ENCODE peak calls at places on chromosomes 11 and 22, in four cellular contexts. One of them, this sample, is unnamed.

GRCh38 chr11:9606799-9607510 is 33.5 kb downstream of the WEE1 start:
- DNase-seq in RKO: no peak
- DNase-seq in posterior cingulate gyrus: no peak
- DNase-seq in CD8-positive, alpha-beta T cell: no peak
- DNase-seq in this sample: no peak

GRCh38 chr11:26842458-26842841 is 120.6 kb upstream of the SLC5A12 start:
- DNase-seq in CD8-positive, alpha-beta T cell: no peak
- DNase-seq in RKO: no peak
- DNase-seq in posterior cingulate gyrus: no peak
- DNase-seq in this sample: no peak

GRCh38 chr11:98979212-98979611 is 41.5 kb upstream of the CNTN5 start:
- DNase-seq in posterior cingulate gyrus: no peak
- DNase-seq in CD8-positive, alpha-beta T cell: no peak
- DNase-seq in RKO: no peak
- DNase-seq in this sample: no peak

GRCh38 chr11:62544521-62545436 is 1.8 kb downstream of the AHNAK start:
- DNase-seq in RKO: peak
- DNase-seq in CD8-positive, alpha-beta T cell: peak
- DNase-seq in posterior cingulate gyrus: peak
- DNase-seq in this sample: no peak

GRCh38 chr22:27719535-27720227 is 81.9 kb downstream of the MN1 start:
- DNase-seq in CD8-positive, alpha-beta T cell: no peak
- DNase-seq in posterior cingulate gyrus: no peak
- DNase-seq in RKO: peak
- DNase-seq in this sample: peak

GRCh38 chr11:61149624-61150615 is 11.3 kb downstream of the VPS37C start:
- DNase-seq in CD8-positive, alpha-beta T cell: no peak
- DNase-seq in posterior cingulate gyrus: no peak
- DNase-seq in RKO: no peak
- DNase-seq in this sample: no peak

GRCh38 chr11:126212089-126212660 is 593 bp downstream of the FAM118B start:
- DNase-seq in posterior cingulate gyrus: no peak
- DNase-seq in CD8-positive, alpha-beta T cell: no peak
- DNase-seq in RKO: peak
- DNase-seq in this sample: peak

GRCh38 chr11:134086376-134086775 is 17.5 kb downstream of the JAM3 start:
- DNase-seq in posterior cingulate gyrus: no peak
- DNase-seq in RKO: no peak
- DNase-seq in CD8-positive, alpha-beta T cell: no peak
- DNase-seq in this sample: no peak

GRCh38 chr11:117226388-117227385 is 5.2 kb downstream of the PCSK7 start:
- DNase-seq in CD8-positive, alpha-beta T cell: peak
- DNase-seq in posterior cingulate gyrus: no peak
- DNase-seq in RKO: peak
- DNase-seq in this sample: peak

GRCh38 chr11:62752994-62753735 is 795 bp downstream of the ZBTB3 start:
- DNase-seq in RKO: no peak
- DNase-seq in posterior cingulate gyrus: peak
- DNase-seq in CD8-positive, alpha-beta T cell: peak
- DNase-seq in this sample: no peak

GRCh38 chr11:1138053-1138452 is 19.7 kb upstream of the MUC5AC start:
- DNase-seq in CD8-positive, alpha-beta T cell: no peak
- DNase-seq in RKO: peak
- DNase-seq in posterior cingulate gyrus: no peak
- DNase-seq in this sample: peak

GRCh38 chr22:37911273-37911672 is 5.2 kb downstream of the MICALL1 start:
- DNase-seq in posterior cingulate gyrus: no peak
- DNase-seq in CD8-positive, alpha-beta T cell: no peak
- DNase-seq in RKO: no peak
- DNase-seq in this sample: no peak

GRCh38 chr22:32823024-32823730 is 21.7 kb downstream of the TIMP3 start:
- DNase-seq in CD8-positive, alpha-beta T cell: no peak
- DNase-seq in RKO: peak
- DNase-seq in posterior cingulate gyrus: no peak
- DNase-seq in this sample: peak

GRCh38 chr11:116513278-116513823 is 259.4 kb downstream of the BUD13 start:
- DNase-seq in posterior cingulate gyrus: no peak
- DNase-seq in RKO: no peak
- DNase-seq in CD8-positive, alpha-beta T cell: peak
- DNase-seq in this sample: no peak

GRCh38 chr11:6637871-6638270 is 17.7 kb downstream of the DCHS1 start:
- DNase-seq in RKO: no peak
- DNase-seq in CD8-positive, alpha-beta T cell: no peak
- DNase-seq in posterior cingulate gyrus: no peak
- DNase-seq in this sample: no peak

GRCh38 chr11:101880208-101880607 is 34.6 kb upstream of the CEP126 start:
- DNase-seq in posterior cingulate gyrus: no peak
- DNase-seq in CD8-positive, alpha-beta T cell: no peak
- DNase-seq in RKO: peak
- DNase-seq in this sample: peak

GRCh38 chr22:36891646-36892045 is 21.8 kb upstream of the CSF2RB start:
- DNase-seq in CD8-positive, alpha-beta T cell: no peak
- DNase-seq in posterior cingulate gyrus: no peak
- DNase-seq in RKO: no peak
- DNase-seq in this sample: no peak

GRCh38 chr11:13721760-13722159 is 53.3 kb downstream of the FAR1 start:
- DNase-seq in posterior cingulate gyrus: no peak
- DNase-seq in RKO: no peak
- DNase-seq in CD8-positive, alpha-beta T cell: no peak
- DNase-seq in this sample: no peak

GRCh38 chr11:704799-705645 is 1.0 kb upstream of the EPS8L2 start:
- DNase-seq in CD8-positive, alpha-beta T cell: no peak
- DNase-seq in posterior cingulate gyrus: peak
- DNase-seq in RKO: no peak
- DNase-seq in this sample: no peak

GRCh38 chr22:31119026-31119717 is 3.6 kb upstream of the INPP5J start:
- DNase-seq in posterior cingulate gyrus: peak
- DNase-seq in RKO: no peak
- DNase-seq in CD8-positive, alpha-beta T cell: no peak
- DNase-seq in this sample: no peak

GRCh38 chr11:123537726-123538125 is 107.7 kb downstream of the GRAMD1B start:
- DNase-seq in RKO: no peak
- DNase-seq in CD8-positive, alpha-beta T cell: no peak
- DNase-seq in posterior cingulate gyrus: no peak
- DNase-seq in this sample: no peak

GRCh38 chr11:73386026-73386425 is 9.8 kb downstream of the RELT start:
- DNase-seq in posterior cingulate gyrus: no peak
- DNase-seq in CD8-positive, alpha-beta T cell: no peak
- DNase-seq in RKO: no peak
- DNase-seq in this sample: no peak

GRCh38 chr11:69913591-69914285 is 94.5 kb upstream of the FGF3 start:
- DNase-seq in posterior cingulate gyrus: peak
- DNase-seq in RKO: no peak
- DNase-seq in CD8-positive, alpha-beta T cell: no peak
- DNase-seq in this sample: no peak

GRCh38 chr11:64181506-64182411 is 4.2 kb upstream of the STIP1 start:
- DNase-seq in posterior cingulate gyrus: peak
- DNase-seq in CD8-positive, alpha-beta T cell: peak
- DNase-seq in RKO: peak
- DNase-seq in this sample: peak

GRCh38 chr11:45850446-45850845 is 3.2 kb downstream of the CRY2 start:
- DNase-seq in CD8-positive, alpha-beta T cell: no peak
- DNase-seq in RKO: peak
- DNase-seq in posterior cingulate gyrus: no peak
- DNase-seq in this sample: peak

GRCh38 chr11:94183886-94184264 is 55.2 kb downstream of the PANX1 start:
- DNase-seq in RKO: peak
- DNase-seq in CD8-positive, alpha-beta T cell: no peak
- DNase-seq in posterior cingulate gyrus: peak
- DNase-seq in this sample: peak

GRCh38 chr11:134276396-134277175 is 407 bp downstream of the GLB1L3 start:
- DNase-seq in CD8-positive, alpha-beta T cell: peak
- DNase-seq in RKO: no peak
- DNase-seq in posterior cingulate gyrus: peak
- DNase-seq in this sample: no peak

GRCh38 chr22:29623553-29624169 is 20.2 kb downstream of the NF2 start:
- DNase-seq in RKO: no peak
- DNase-seq in CD8-positive, alpha-beta T cell: peak
- DNase-seq in posterior cingulate gyrus: no peak
- DNase-seq in this sample: peak

GRCh38 chr11:34502949-34503348 is 10.6 kb downstream of the ELF5 start:
- DNase-seq in CD8-positive, alpha-beta T cell: no peak
- DNase-seq in posterior cingulate gyrus: no peak
- DNase-seq in RKO: no peak
- DNase-seq in this sample: peak

GRCh38 chr22:18005201-18005926 is 19.0 kb downstream of the MICAL3 start:
- DNase-seq in posterior cingulate gyrus: no peak
- DNase-seq in RKO: no peak
- DNase-seq in CD8-positive, alpha-beta T cell: no peak
- DNase-seq in this sample: no peak

GRCh38 chr11:7592706-7593105 is 78.9 kb downstream of the PPFIBP2 start:
- DNase-seq in RKO: no peak
- DNase-seq in posterior cingulate gyrus: no peak
- DNase-seq in CD8-positive, alpha-beta T cell: no peak
- DNase-seq in this sample: no peak

GRCh38 chr11:125345706-125346561 is 150.1 kb downstream of the FEZ1 start:
- DNase-seq in RKO: peak
- DNase-seq in CD8-positive, alpha-beta T cell: no peak
- DNase-seq in posterior cingulate gyrus: peak
- DNase-seq in this sample: peak

GRCh38 chr22:38313384-38313955 is 3.8 kb downstream of the CSNK1E start:
- DNase-seq in CD8-positive, alpha-beta T cell: no peak
- DNase-seq in posterior cingulate gyrus: no peak
- DNase-seq in RKO: peak
- DNase-seq in this sample: peak

GRCh38 chr11:120137611-120138521 is at the start of gene TRIM29:
- DNase-seq in posterior cingulate gyrus: peak
- DNase-seq in RKO: no peak
- DNase-seq in CD8-positive, alpha-beta T cell: peak
- DNase-seq in this sample: no peak

GRCh38 chr11:89463381-89463780 is 27.8 kb downstream of the NOX4 start:
- DNase-seq in CD8-positive, alpha-beta T cell: no peak
- DNase-seq in RKO: no peak
- DNase-seq in posterior cingulate gyrus: no peak
- DNase-seq in this sample: no peak

GRCh38 chr22:44894782-44895181 is 115.0 kb downstream of the PHF21B start:
- DNase-seq in RKO: no peak
- DNase-seq in posterior cingulate gyrus: no peak
- DNase-seq in CD8-positive, alpha-beta T cell: no peak
- DNase-seq in this sample: no peak

GRCh38 chr22:18000441-18001039 is 23.8 kb downstream of the MICAL3 start:
- DNase-seq in CD8-positive, alpha-beta T cell: peak
- DNase-seq in RKO: peak
- DNase-seq in posterior cingulate gyrus: peak
- DNase-seq in this sample: no peak

GRCh38 chr11:44319170-44319551 is 9.2 kb upstream of the ALX4 start:
- DNase-seq in posterior cingulate gyrus: peak
- DNase-seq in RKO: no peak
- DNase-seq in CD8-positive, alpha-beta T cell: no peak
- DNase-seq in this sample: no peak